ENCODE peak calls at places on chromosomes 11 and 22, in seven cellular contexts. X, E, N, W, T, J and U are unnamed samples.

GRCh38 chr22:47484960-47485571 is 722.6 kb downstream of the TBC1D22A start:
- DNase-seq in X (no peak), E (no peak), N (no peak), W (no peak), T (no peak), J (no peak), U (no peak)

GRCh38 chr11:86802601-86803051 is 2.3 kb downstream of the PRSS23 start:
- DNase-seq in X (peak; percentile 53), E (peak; percentile 64), N (peak; percentile 81), W (no peak), T (no peak), J (no peak), U (no peak)

GRCh38 chr22:25149014-25149413 is 50.6 kb upstream of the CRYBB3 start:
- DNase-seq in X (no peak), E (no peak), N (no peak), W (no peak), T (no peak), J (no peak), U (no peak)

GRCh38 chr22:20651286-20651685 is 122.6 kb upstream of the SERPIND1 start:
- DNase-seq in X (no peak), E (no peak), N (no peak), W (no peak), T (no peak), J (no peak), U (no peak)

GRCh38 chr22:42581762-42582716 is 28.3 kb downstream of the SERHL2 start:
- DNase-seq in X (peak; percentile 21), E (peak; percentile 67), N (peak; percentile 85), W (peak; percentile 89), T (peak; percentile 83), J (peak; percentile 84), U (peak; percentile 87)

GRCh38 chr11:4606231-4607015 is 1.6 kb downstream of the TRIM68 start:
- DNase-seq in X (no peak), E (peak; percentile 11), N (no peak), W (no peak), T (no peak), J (no peak), U (no peak)

GRCh38 chr11:35330156-35330889 is 89.0 kb downstream of the SLC1A2 start:
- DNase-seq in X (no peak), E (no peak), N (peak; percentile 89), W (no peak), T (no peak), J (no peak), U (no peak)

GRCh38 chr11:117903505-117904382 is 25.5 kb downstream of the TMPRSS13 start:
- DNase-seq in X (no peak), E (no peak), N (no peak), W (peak; percentile 56), T (no peak), J (no peak), U (no peak)

GRCh38 chr11:6298605-6299004 is 21.7 kb downstream of the CAVIN3 start:
- DNase-seq in X (peak; percentile 51), E (peak; percentile 9), N (peak; percentile 85), W (no peak), T (peak; percentile 60), J (no peak), U (no peak)

GRCh38 chr22:44211256-44211945 is 30.7 kb downstream of the PARVG start:
- DNase-seq in X (no peak), E (no peak), N (no peak), W (no peak), T (no peak), J (no peak), U (no peak)

GRCh38 chr11:83192846-83193245 is 666 bp upstream of the ANKRD42 start:
- DNase-seq in X (no peak), E (no peak), N (no peak), W (no peak), T (no peak), J (no peak), U (no peak)

GRCh38 chr22:37802310-37803194 is 5.2 kb upstream of the GCAT start:
- DNase-seq in X (no peak), E (peak; percentile 45), N (peak; percentile 90), W (peak; percentile 83), T (peak; percentile 64), J (peak; percentile 75), U (peak; percentile 83)

GRCh38 chr11:115488945-115489344 is 15.3 kb downstream of the CADM1 start:
- DNase-seq in X (no peak), E (peak; percentile 99), N (no peak), W (no peak), T (no peak), J (no peak), U (no peak)

GRCh38 chr11:116217006-116217405 is 555.8 kb downstream of the BUD13 start:
- DNase-seq in X (peak; percentile 27), E (peak; percentile 27), N (peak; percentile 83), W (no peak), T (no peak), J (peak; percentile 61), U (peak; percentile 64)

GRCh38 chr22:46584081-46584903 is 35.9 kb upstream of the GRAMD4 start:
- DNase-seq in X (no peak), E (peak; percentile 67), N (no peak), W (peak; percentile 57), T (peak; percentile 16), J (peak; percentile 43), U (peak; percentile 32)

GRCh38 chr11:115078461-115079438 is 400.4 kb downstream of the NXPE2 start:
- DNase-seq in X (no peak), E (no peak), N (no peak), W (no peak), T (no peak), J (no peak), U (no peak)

GRCh38 chr22:38432264-38432663 is 22.7 kb downstream of the KCNJ4 start:
- DNase-seq in X (no peak), E (peak; percentile 47), N (no peak), W (no peak), T (no peak), J (no peak), U (no peak)

GRCh38 chr11:6241316-6241715 is 2.4 kb downstream of the CNGA4 start:
- DNase-seq in X (no peak), E (no peak), N (no peak), W (no peak), T (no peak), J (no peak), U (no peak)

GRCh38 chr11:65790104-65790901 is 3.4 kb downstream of the OVOL1 start:
- DNase-seq in X (no peak), E (no peak), N (no peak), W (no peak), T (no peak), J (no peak), U (peak; percentile 48)

GRCh38 chr11:27040302-27041115 is at the start of gene BBOX1:
- DNase-seq in X (no peak), E (peak; percentile 11), N (peak; percentile 11), W (no peak), T (no peak), J (no peak), U (peak; percentile 19)

DNA sequence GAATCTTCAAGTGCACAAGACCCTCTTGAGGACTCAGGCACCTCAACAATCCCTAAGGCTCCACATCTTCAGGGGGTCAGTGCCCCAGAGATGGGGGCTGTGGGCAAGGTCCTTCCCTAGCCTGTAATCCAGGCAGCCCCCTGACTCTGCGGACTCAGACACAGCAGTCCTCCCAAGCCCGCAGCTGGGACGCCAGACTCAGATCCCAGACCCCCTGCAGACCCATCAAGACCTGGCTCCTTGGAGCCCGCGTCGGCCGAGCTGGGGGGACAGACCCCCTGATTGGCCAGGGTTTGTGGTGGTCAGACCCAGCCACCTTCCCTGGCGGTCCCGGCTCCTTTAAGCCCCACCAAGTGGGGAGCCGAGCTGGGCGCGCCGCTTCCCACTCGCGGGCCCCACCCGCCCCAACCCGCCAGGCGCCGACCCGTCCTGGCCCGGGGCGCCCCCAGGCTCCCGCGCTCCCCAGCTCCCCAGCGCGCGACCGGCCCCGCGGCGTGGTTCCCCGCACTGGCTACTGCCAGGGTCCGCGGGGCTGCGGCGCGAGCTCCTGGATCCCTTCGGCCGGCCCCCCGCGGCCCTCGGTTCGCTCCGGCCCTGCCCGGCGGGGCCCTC is 464 bp downstream of the OSBPL5 start:
- DNase-seq in X (no peak), E (no peak), N (peak; percentile 72), W (peak; percentile 70), T (peak; percentile 18), J (peak; percentile 52), U (peak; percentile 50)
- H3K4me3 ChIP-seq in X (peak overlapping the region; percentile 82), E (peak overlapping the region; percentile 93), N (peak overlapping the region; percentile 74), W (peak overlapping the region; percentile 68), T (peak overlapping the region; percentile 56), J (peak overlapping the region; percentile 84), U (peak overlapping the region; percentile 67)

GRCh38 chr22:18966748-18967147 is 30.7 kb upstream of the PRODH start:
- DNase-seq in X (no peak), E (peak; percentile 0), N (no peak), W (peak; percentile 56), T (peak; percentile 22), J (peak; percentile 35), U (no peak)
- H3K4me1 ChIP-seq in X (no peaks in the 10 kb centered on the region), E (no peaks in the 10 kb centered on the region), N (no peaks in the 10 kb centered on the region), W (peaks cover 13% of the 10 kb centered on the region), T (no peaks in the 10 kb centered on the region), J (peaks cover 8% of the 10 kb centered on the region), U (peaks cover 5% of the 10 kb centered on the region)

GRCh38 chr11:45839204-45839603 is 8.1 kb upstream of the CRY2 start:
- DNase-seq in X (no peak), E (no peak), N (no peak), W (no peak), T (no peak), J (no peak), U (no peak)

GRCh38 chr11:45846974-45847907 is at the start of gene CRY2:
- DNase-seq in X (peak; percentile 94), E (peak; percentile 93), N (peak; percentile 99), W (peak; percentile 100), T (peak; percentile 100), J (peak; percentile 99), U (peak; percentile 100)

GRCh38 chr11:45844822-45845573 is 2.3 kb upstream of the CRY2 start:
- DNase-seq in X (no peak), E (no peak), N (no peak), W (no peak), T (no peak), J (no peak), U (no peak)

GRCh38 chr11:45846174-45846675 is 1.1 kb upstream of the CRY2 start:
- DNase-seq in X (no peak), E (no peak), N (no peak), W (no peak), T (no peak), J (no peak), U (no peak)

DNA sequence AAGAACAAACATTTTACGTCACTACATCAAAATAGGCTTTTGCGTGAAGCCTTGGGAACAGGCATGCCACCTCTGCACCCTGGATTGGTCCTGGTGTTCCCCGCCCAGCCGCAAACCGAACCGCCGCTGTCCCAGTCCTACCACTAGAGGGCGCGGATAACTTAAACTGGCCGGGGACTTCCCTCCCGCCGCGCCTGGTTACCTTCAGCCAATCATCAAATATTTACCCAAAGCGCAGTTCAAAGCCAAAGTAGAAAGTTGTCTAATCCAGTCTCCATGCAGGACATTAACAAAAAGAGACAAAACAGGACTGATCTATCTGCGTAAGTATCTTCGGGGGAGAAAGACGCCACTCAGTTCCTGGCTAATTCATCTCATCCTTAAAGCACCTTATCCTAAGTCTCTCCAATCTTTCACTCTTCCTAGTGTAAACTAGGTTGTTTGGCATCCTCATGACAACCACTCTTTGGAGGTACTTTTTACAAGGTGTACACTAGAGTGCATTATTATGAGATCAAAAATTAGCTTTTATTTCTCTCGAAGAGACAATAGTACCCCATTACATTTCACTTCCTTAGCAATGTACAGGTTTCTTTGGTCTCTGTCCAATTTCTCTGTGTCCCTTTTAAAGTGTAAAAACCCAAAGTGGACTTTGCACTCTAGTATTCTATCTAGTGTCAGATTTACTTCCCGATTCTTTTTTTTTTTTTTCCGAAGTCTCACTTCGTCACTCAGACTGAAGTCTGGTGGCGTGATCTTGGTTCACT is 3.9 kb upstream of the CRY2 start:
- DNase-seq in X (peak; percentile 90), E (peak; percentile 80), N (peak; percentile 96), W (peak; percentile 97), T (peak; percentile 87), J (peak; percentile 95), U (peak; percentile 97)
- H3K4me3 ChIP-seq in X (peak overlapping the region; percentile 35), E (no peak overlapping the region), N (no peak overlapping the region), W (no peak overlapping the region), T (peak overlapping the region; percentile 24), J (no peak overlapping the region), U (no peak overlapping the region)

GRCh38 chr22:36162127-36163034 is 1.8 kb upstream of the APOL3 start:
- DNase-seq in X (no peak), E (peak; percentile 22), N (no peak), W (no peak), T (no peak), J (no peak), U (no peak)
- H3K4me1 ChIP-seq in X (no peaks in the 10 kb centered on the region), E (peaks cover 4% of the 10 kb centered on the region), N (peaks cover 2% of the 10 kb centered on the region), W (peaks cover 19% of the 10 kb centered on the region), T (peaks cover 77% of the 10 kb centered on the region), J (peaks cover 91% of the 10 kb centered on the region), U (peaks cover 11% of the 10 kb centered on the region)